ENCODE peak calls at places on chromosome 22, in nine cellular contexts. C, I, S, X, J, H, W, N and O are unnamed samples.

GRCh38 chr22:41660416-41660815 is 28.3 kb downstream of the SNU13 start:
- DNase-seq in C (no peak), S (no peak), I (no peak), J (no peak), X (no peak), H (no peak), N (no peak), W (no peak), O (no peak)

GRCh38 chr22:39381930-39382329 is 17.6 kb upstream of the TAB1 start:
- DNase-seq in N (no peak), H (no peak), J (no peak), S (no peak), C (no peak), W (no peak), X (no peak), I (no peak), O (no peak)

GRCh38 chr22:40415531-40416266 is 45.3 kb downstream of the SGSM3 start:
- DNase-seq in I (peak; percentile 25), X (peak; percentile 66), H (peak; percentile 69), S (peak; percentile 58), C (no peak), J (peak; percentile 57), N (no peak), W (no peak), O (peak; percentile 39)

GRCh38 chr22:27543460-27543859 is 258.1 kb downstream of the MN1 start:
- DNase-seq in X (no peak), S (no peak), I (no peak), C (no peak), H (no peak), W (no peak), J (no peak), N (no peak), O (no peak)

GRCh38 chr22:25840162-25840561 is 98.2 kb downstream of the MYO18B start:
- DNase-seq in J (no peak), I (no peak), W (no peak), C (no peak), N (no peak), H (no peak), X (no peak), S (no peak), O (no peak)

GRCh38 chr22:32355760-32356159 is 1.9 kb upstream of the RFPL3 start:
- DNase-seq in H (no peak), J (no peak), I (no peak), W (peak; percentile 23), N (no peak), S (no peak), X (no peak), C (no peak), O (no peak)

GRCh38 chr22:32204856-32205722 is at the start of gene RFPL2:
- DNase-seq in N (no peak), W (peak; percentile 68), H (peak; percentile 76), J (peak; percentile 69), C (peak; percentile 58), S (peak; percentile 64), X (peak; percentile 69), I (peak; percentile 17), O (peak; percentile 89)

GRCh38 chr22:39236321-39237275 is 8.2 kb downstream of the PDGFB start:
- DNase-seq in H (peak; percentile 85), W (no peak), I (no peak), N (peak; percentile 40), S (no peak), X (peak; percentile 51), J (no peak), C (no peak), O (no peak)

GRCh38 chr22:46002757-46003270 is 25.9 kb upstream of the WNT7B start:
- DNase-seq in H (no peak), N (no peak), X (peak; percentile 45), S (peak; percentile 29), I (no peak), W (no peak), J (peak; percentile 58), C (peak; percentile 38), O (peak; percentile 32)

GRCh38 chr22:17098379-17098819 is 13.6 kb downstream of the IL17RA start:
- DNase-seq in X (peak; percentile 65), I (no peak), C (no peak), H (peak; percentile 98), S (no peak), N (no peak), W (no peak), J (peak; percentile 64), O (peak; percentile 56)

GRCh38 chr22:24338701-24339451 is 68.2 kb downstream of the SPECC1L start:
- DNase-seq in W (peak; percentile 6), I (no peak), N (no peak), S (no peak), J (no peak), H (no peak), C (no peak), X (no peak), O (no peak)

GRCh38 chr22:48868554-48868953 is 959.1 kb downstream of the BRD1 start:
- DNase-seq in X (no peak), W (no peak), I (no peak), H (no peak), C (no peak), N (no peak), S (no peak), J (peak; percentile 55), O (no peak)

GRCh38 chr22:39940757-39941305 is 19.4 kb upstream of the TMA7B start:
- DNase-seq in W (no peak), H (no peak), J (no peak), C (no peak), X (no peak), I (no peak), N (no peak), S (no peak), O (no peak)

GRCh38 chr22:35648066-35649025 is at the start of gene APOL6:
- DNase-seq in N (peak; percentile 38), J (no peak), X (no peak), C (peak; percentile 15), I (peak; percentile 50), S (no peak), W (peak; percentile 77), H (peak; percentile 54), O (no peak)

GRCh38 chr22:39266398-39267030 is 21.7 kb upstream of the PDGFB start:
- DNase-seq in H (peak; percentile 9), J (no peak), X (no peak), I (no peak), C (no peak), N (no peak), W (no peak), S (no peak), O (no peak)

GRCh38 chr22:41367039-41367679 is 14.6 kb upstream of the TEF start:
- DNase-seq in C (peak; percentile 38), X (peak; percentile 97), W (peak; percentile 94), N (peak; percentile 89), J (peak; percentile 99), H (peak; percentile 89), S (peak; percentile 98), I (peak; percentile 96), O (peak; percentile 96)

GRCh38 chr22:43624144-43624998 is 187.7 kb downstream of the EFCAB6 start:
- DNase-seq in J (no peak), C (peak; percentile 59), X (no peak), S (no peak), H (no peak), N (no peak), W (no peak), I (no peak), O (no peak)
- TF ChIP-seq CTCF in J (no peak), C (peak; percentile 24), X (no peak), S (no peak), H (no peak), N (no peak), W (no peak), I (no peak), O (no peak)

DNA sequence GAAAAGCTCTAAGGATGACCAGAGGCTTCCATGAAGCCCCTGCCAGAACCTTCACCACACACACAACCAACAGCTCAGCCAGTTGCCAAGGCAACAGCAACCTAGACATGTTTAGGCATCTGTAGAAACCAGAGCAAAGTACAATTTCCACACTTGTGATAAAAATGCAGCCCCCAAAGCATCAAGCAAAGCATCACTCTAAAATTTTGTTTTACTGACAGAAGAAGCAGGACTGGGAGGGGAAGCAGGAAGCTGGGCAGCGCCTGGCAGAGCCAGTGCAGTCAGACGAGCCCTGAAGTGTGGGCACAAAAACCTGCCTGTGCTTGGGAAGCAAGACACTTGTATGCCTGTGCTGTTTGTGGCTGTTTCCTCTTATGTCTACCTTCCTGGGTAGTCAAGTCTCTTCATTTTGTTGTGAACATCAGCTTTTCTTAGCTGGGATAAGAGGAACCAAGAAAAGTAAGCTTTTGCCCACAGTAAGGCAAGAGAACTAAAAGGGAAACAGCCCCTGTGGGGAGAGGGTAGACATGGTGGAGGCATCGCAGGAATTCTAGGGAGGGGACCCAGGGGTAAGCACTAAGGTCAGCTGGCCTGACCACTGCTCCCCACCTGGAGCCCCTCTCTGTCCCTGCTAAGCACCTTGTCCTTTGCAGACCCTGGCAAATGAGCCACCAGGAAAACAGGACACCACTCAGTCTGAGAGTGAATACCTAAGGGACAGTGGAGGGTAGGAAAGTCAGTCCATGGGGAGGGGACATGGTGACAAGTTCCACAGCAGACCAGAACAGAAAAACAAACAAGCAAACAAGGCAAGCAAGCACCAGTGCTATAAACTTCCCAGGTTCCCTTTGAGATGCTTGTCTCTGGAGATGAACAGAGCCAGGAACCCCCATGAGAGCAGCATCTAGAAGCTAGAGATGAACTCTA is 13.4 kb downstream of the PACSIN2 start:
- DNase-seq in I (peak; percentile 29), H (peak; percentile 67), W (no peak), J (no peak), N (no peak), C (no peak), X (peak; percentile 67), S (no peak), O (peak; percentile 81)
- H3K27ac ChIP-seq in I (peak overlapping the region; percentile 78), H (peak overlapping the region; percentile 94), W (peak overlapping the region; percentile 81), J (peak overlapping the region; percentile 52), N (no peak overlapping the region), C (peak overlapping the region; percentile 95), X (peak overlapping the region; percentile 59), S (no peak overlapping the region), O (peak overlapping the region; percentile 80)

GRCh38 chr22:38202437-38203089 is 769 bp downstream of the MAFF start:
- DNase-seq in W (peak; percentile 76), X (peak; percentile 92), N (peak; percentile 89), J (peak; percentile 93), H (peak; percentile 35), S (peak; percentile 95), C (no peak), I (peak; percentile 90), O (peak; percentile 84)
- TF ChIP-seq CTCF in W (peak; percentile 11), X (peak; percentile 30), N (peak; percentile 41), J (no peak), H (no peak), S (peak; percentile 10), C (no peak), I (peak; percentile 24), O (peak; percentile 32)

GRCh38 chr22:44691796-44692661 is 10.0 kb upstream of the PRR5 start:
- DNase-seq in N (no peak), I (no peak), X (no peak), J (peak; percentile 58), H (no peak), S (no peak), W (no peak), C (no peak), O (no peak)
- H3K27ac ChIP-seq in N (no peak overlapping the region), I (no peak overlapping the region), X (no peak overlapping the region), J (no peak overlapping the region), H (no peak overlapping the region), S (no peak overlapping the region), W (no peak overlapping the region), C (no peak overlapping the region), O (no peak overlapping the region)